ENCODE peak calls at places on chromosomes 5 and 9, in four cellular contexts. One of them, this sample, is unnamed.

GRCh38 chr9:19456996-19457693 is 48.3 kb downstream of the ACER2 start:
- DNase-seq in activated CD8-positive, alpha-beta T cell treated with anti-CD3 and anti-CD28 coated beads for 36 hours: peak; percentile 67
- DNase-seq in endothelial cell: peak; percentile 69
- DNase-seq in lower leg skin: peak; percentile 90
- DNase-seq in this sample: peak; percentile 43

GRCh38 chr5:55712023-55712859 is at the start of gene SLC38A9:
- DNase-seq in lower leg skin: peak; percentile 99
- DNase-seq in endothelial cell: peak; percentile 95
- DNase-seq in activated CD8-positive, alpha-beta T cell treated with anti-CD3 and anti-CD28 coated beads for 36 hours: peak; percentile 97
- DNase-seq in this sample: peak; percentile 90

GRCh38 chr5:8577792-8578191 is 708.8 kb downstream of the MTRR start:
- DNase-seq in activated CD8-positive, alpha-beta T cell treated with anti-CD3 and anti-CD28 coated beads for 36 hours: no peak
- DNase-seq in lower leg skin: no peak
- DNase-seq in endothelial cell: no peak
- DNase-seq in this sample: no peak

GRCh38 chr5:40812125-40812524 is 14.0 kb upstream of the PRKAA1 start:
- DNase-seq in activated CD8-positive, alpha-beta T cell treated with anti-CD3 and anti-CD28 coated beads for 36 hours: no peak
- DNase-seq in endothelial cell: no peak
- DNase-seq in lower leg skin: no peak
- DNase-seq in this sample: no peak

GRCh38 chr9:108865037-108865436 is 3.0 kb downstream of the ACTL7A start:
- DNase-seq in lower leg skin: no peak
- DNase-seq in activated CD8-positive, alpha-beta T cell treated with anti-CD3 and anti-CD28 coated beads for 36 hours: no peak
- DNase-seq in endothelial cell: no peak
- DNase-seq in this sample: no peak

GRCh38 chr5:43561346-43561745 is 4.5 kb upstream of the PAIP1 start:
- DNase-seq in endothelial cell: no peak
- DNase-seq in activated CD8-positive, alpha-beta T cell treated with anti-CD3 and anti-CD28 coated beads for 36 hours: no peak
- DNase-seq in lower leg skin: no peak
- DNase-seq in this sample: no peak

GRCh38 chr9:116198344-116198743 is 44.8 kb downstream of the PAPPA start:
- DNase-seq in activated CD8-positive, alpha-beta T cell treated with anti-CD3 and anti-CD28 coated beads for 36 hours: no peak
- DNase-seq in endothelial cell: no peak
- DNase-seq in lower leg skin: no peak
- DNase-seq in this sample: no peak

GRCh38 chr9:93652604-93653592 is 76.5 kb downstream of the PHF2 start:
- DNase-seq in lower leg skin: peak; percentile 79
- DNase-seq in activated CD8-positive, alpha-beta T cell treated with anti-CD3 and anti-CD28 coated beads for 36 hours: no peak
- DNase-seq in endothelial cell: no peak
- DNase-seq in this sample: no peak

GRCh38 chr5:140828402-140828737 is 610 bp downstream of the PCDHA6 start:
- DNase-seq in lower leg skin: no peak
- DNase-seq in endothelial cell: no peak
- DNase-seq in activated CD8-positive, alpha-beta T cell treated with anti-CD3 and anti-CD28 coated beads for 36 hours: no peak
- DNase-seq in this sample: no peak

GRCh38 chr5:140175367-140176027 is 509 bp downstream of the CYSTM1 start:
- DNase-seq in lower leg skin: peak; percentile 96
- DNase-seq in activated CD8-positive, alpha-beta T cell treated with anti-CD3 and anti-CD28 coated beads for 36 hours: peak; percentile 77
- DNase-seq in endothelial cell: peak; percentile 70
- DNase-seq in this sample: peak; percentile 62

GRCh38 chr5:127320032-127320945 is 29.7 kb downstream of the MEGF10 start:
- DNase-seq in endothelial cell: no peak
- DNase-seq in lower leg skin: no peak
- DNase-seq in activated CD8-positive, alpha-beta T cell treated with anti-CD3 and anti-CD28 coated beads for 36 hours: peak; percentile 41
- DNase-seq in this sample: no peak

GRCh38 chr9:73081979-73082657 is 69.5 kb upstream of the ANXA1 start:
- DNase-seq in activated CD8-positive, alpha-beta T cell treated with anti-CD3 and anti-CD28 coated beads for 36 hours: peak; percentile 10
- DNase-seq in endothelial cell: peak; percentile 22
- DNase-seq in lower leg skin: no peak
- DNase-seq in this sample: no peak

GRCh38 chr9:694499-695154 is 146.9 kb upstream of the DMRT1 start:
- DNase-seq in activated CD8-positive, alpha-beta T cell treated with anti-CD3 and anti-CD28 coated beads for 36 hours: no peak
- DNase-seq in endothelial cell: no peak
- DNase-seq in lower leg skin: no peak
- DNase-seq in this sample: no peak

GRCh38 chr5:76022611-76023010 is 60.6 kb upstream of the SV2C start:
- DNase-seq in endothelial cell: no peak
- DNase-seq in activated CD8-positive, alpha-beta T cell treated with anti-CD3 and anti-CD28 coated beads for 36 hours: no peak
- DNase-seq in lower leg skin: no peak
- DNase-seq in this sample: no peak

GRCh38 chr5:134127376-134127861 is 12.9 kb downstream of the TCF7 start:
- DNase-seq in lower leg skin: no peak
- DNase-seq in endothelial cell: no peak
- DNase-seq in activated CD8-positive, alpha-beta T cell treated with anti-CD3 and anti-CD28 coated beads for 36 hours: peak; percentile 78
- DNase-seq in this sample: no peak

GRCh38 chr5:179908528-179908927 is 831 bp upstream of the TBC1D9B start:
- DNase-seq in activated CD8-positive, alpha-beta T cell treated with anti-CD3 and anti-CD28 coated beads for 36 hours: peak; percentile 20
- DNase-seq in endothelial cell: peak; percentile 47
- DNase-seq in lower leg skin: no peak
- DNase-seq in this sample: no peak

GRCh38 chr9:90343360-90343759 is 299.3 kb downstream of the DIRAS2 start:
- DNase-seq in activated CD8-positive, alpha-beta T cell treated with anti-CD3 and anti-CD28 coated beads for 36 hours: no peak
- DNase-seq in endothelial cell: no peak
- DNase-seq in lower leg skin: no peak
- DNase-seq in this sample: no peak

GRCh38 chr9:114592356-114592755 is 4.8 kb downstream of the ATP6V1G1 start:
- DNase-seq in endothelial cell: peak; percentile 33
- DNase-seq in lower leg skin: peak; percentile 82
- DNase-seq in activated CD8-positive, alpha-beta T cell treated with anti-CD3 and anti-CD28 coated beads for 36 hours: peak; percentile 76
- DNase-seq in this sample: peak; percentile 52
- TF ChIP-seq CTCF in endothelial cell: no peak
- TF ChIP-seq CTCF in lower leg skin: no peak
- TF ChIP-seq CTCF in activated CD8-positive, alpha-beta T cell treated with anti-CD3 and anti-CD28 coated beads for 36 hours: peak; percentile 63
- TF ChIP-seq CTCF in this sample: peak; percentile 69

GRCh38 chr5:120082316-120083068 is 381.6 kb upstream of the PRR16 start:
- DNase-seq in endothelial cell: no peak
- DNase-seq in activated CD8-positive, alpha-beta T cell treated with anti-CD3 and anti-CD28 coated beads for 36 hours: no peak
- DNase-seq in lower leg skin: no peak
- DNase-seq in this sample: no peak
- TF ChIP-seq CTCF in endothelial cell: no peak
- TF ChIP-seq CTCF in activated CD8-positive, alpha-beta T cell treated with anti-CD3 and anti-CD28 coated beads for 36 hours: no peak
- TF ChIP-seq CTCF in lower leg skin: no peak
- TF ChIP-seq CTCF in this sample: no peak

DNA sequence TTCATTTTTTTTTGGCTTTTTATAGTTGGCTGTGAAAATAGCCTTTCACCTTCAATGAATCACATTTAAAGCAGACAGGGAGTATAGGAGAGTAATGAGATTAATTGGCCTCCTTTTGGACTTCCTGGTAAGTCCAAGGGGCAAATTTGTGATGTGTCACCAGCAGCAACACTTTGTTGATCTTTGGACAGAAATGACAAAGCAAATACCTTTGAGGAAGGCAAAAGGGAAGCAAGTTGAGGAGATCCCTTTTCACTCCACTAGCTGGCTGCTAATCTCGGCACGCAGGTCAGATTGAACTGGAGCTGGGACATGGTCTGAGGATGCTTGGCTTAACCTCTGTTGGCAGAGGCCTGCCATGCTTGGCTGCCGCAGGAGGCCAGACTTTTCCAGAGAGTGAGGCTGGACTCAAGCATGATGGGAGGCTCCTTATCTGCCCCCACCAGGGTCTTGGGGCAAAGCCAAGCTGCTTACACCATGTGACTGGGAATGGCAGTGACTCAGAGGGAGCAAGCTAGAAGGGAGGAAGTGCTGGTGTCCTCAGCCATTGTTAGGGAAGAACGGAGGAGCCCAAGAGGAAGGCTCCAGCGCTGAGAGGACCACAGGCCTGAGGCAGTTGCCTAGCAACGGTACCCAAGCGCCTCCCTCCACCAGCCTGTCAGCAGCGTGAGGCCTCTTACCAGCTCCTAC is 174.5 kb upstream of the MAP1B start:
- DNase-seq in lower leg skin: no peak
- DNase-seq in activated CD8-positive, alpha-beta T cell treated with anti-CD3 and anti-CD28 coated beads for 36 hours: no peak
- DNase-seq in endothelial cell: peak; percentile 11
- DNase-seq in this sample: no peak
- TF ChIP-seq CTCF in lower leg skin: no peak
- TF ChIP-seq CTCF in activated CD8-positive, alpha-beta T cell treated with anti-CD3 and anti-CD28 coated beads for 36 hours: no peak
- TF ChIP-seq CTCF in endothelial cell: no peak
- TF ChIP-seq CTCF in this sample: no peak

GRCh38 chr9:131693651-131694597 is 46.0 kb downstream of the RAPGEF1 start:
- DNase-seq in lower leg skin: peak; percentile 52
- DNase-seq in endothelial cell: no peak
- DNase-seq in activated CD8-positive, alpha-beta T cell treated with anti-CD3 and anti-CD28 coated beads for 36 hours: no peak
- DNase-seq in this sample: no peak
- TF ChIP-seq CTCF in lower leg skin: no peak
- TF ChIP-seq CTCF in endothelial cell: no peak
- TF ChIP-seq CTCF in activated CD8-positive, alpha-beta T cell treated with anti-CD3 and anti-CD28 coated beads for 36 hours: no peak
- TF ChIP-seq CTCF in this sample: no peak

DNA sequence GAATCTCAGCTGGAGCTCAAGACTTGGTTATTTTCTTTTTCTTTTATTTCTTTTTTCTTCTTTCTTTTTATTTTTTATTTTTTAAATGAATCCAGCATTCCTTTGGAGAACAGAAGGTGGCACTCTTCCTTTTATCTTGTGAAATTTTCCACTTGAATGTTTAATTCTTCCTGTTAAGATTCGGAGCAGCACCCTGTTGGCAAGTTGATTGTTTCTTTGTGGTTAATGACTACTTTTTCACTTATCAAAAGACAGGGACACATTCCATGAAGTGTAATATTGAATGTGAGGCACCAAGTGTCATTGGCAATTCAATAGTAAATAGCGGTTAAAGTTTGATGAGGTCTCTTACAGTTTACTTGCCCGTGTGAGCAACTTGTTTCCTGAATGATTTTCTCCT is 240.5 kb upstream of the CHD1 start:
- DNase-seq in endothelial cell: no peak
- DNase-seq in lower leg skin: no peak
- DNase-seq in activated CD8-positive, alpha-beta T cell treated with anti-CD3 and anti-CD28 coated beads for 36 hours: no peak
- DNase-seq in this sample: no peak
- TF ChIP-seq CTCF in endothelial cell: peak; percentile 29
- TF ChIP-seq CTCF in lower leg skin: no peak
- TF ChIP-seq CTCF in activated CD8-positive, alpha-beta T cell treated with anti-CD3 and anti-CD28 coated beads for 36 hours: no peak
- TF ChIP-seq CTCF in this sample: no peak

GRCh38 chr9:87498046-87498815 is 564 bp downstream of the DAPK1 start:
- DNase-seq in lower leg skin: peak; percentile 89
- DNase-seq in activated CD8-positive, alpha-beta T cell treated with anti-CD3 and anti-CD28 coated beads for 36 hours: no peak
- DNase-seq in endothelial cell: peak; percentile 74
- DNase-seq in this sample: no peak

GRCh38 chr9:87497080-87497603 is 525 bp upstream of the DAPK1 start:
- DNase-seq in endothelial cell: no peak
- DNase-seq in lower leg skin: no peak
- DNase-seq in activated CD8-positive, alpha-beta T cell treated with anti-CD3 and anti-CD28 coated beads for 36 hours: no peak
- DNase-seq in this sample: no peak

GRCh38 chr9:87499455-87500015 is 1.9 kb downstream of the DAPK1 start:
- DNase-seq in lower leg skin: no peak
- DNase-seq in activated CD8-positive, alpha-beta T cell treated with anti-CD3 and anti-CD28 coated beads for 36 hours: no peak
- DNase-seq in endothelial cell: no peak
- DNase-seq in this sample: no peak

GRCh38 chr9:87498816-87499454 is 1.3 kb downstream of the DAPK1 start:
- DNase-seq in endothelial cell: peak; percentile 19
- DNase-seq in activated CD8-positive, alpha-beta T cell treated with anti-CD3 and anti-CD28 coated beads for 36 hours: peak; percentile 20
- DNase-seq in lower leg skin: no peak
- DNase-seq in this sample: no peak

GRCh38 chr9:87497604-87498045 is at the start of gene DAPK1:
- DNase-seq in endothelial cell: peak; percentile 79
- DNase-seq in lower leg skin: peak; percentile 90
- DNase-seq in activated CD8-positive, alpha-beta T cell treated with anti-CD3 and anti-CD28 coated beads for 36 hours: peak; percentile 16
- DNase-seq in this sample: no peak
- TF ChIP-seq CTCF in endothelial cell: peak; percentile 19
- TF ChIP-seq CTCF in lower leg skin: no peak
- TF ChIP-seq CTCF in activated CD8-positive, alpha-beta T cell treated with anti-CD3 and anti-CD28 coated beads for 36 hours: no peak
- TF ChIP-seq CTCF in this sample: no peak